ENCODE peak calls at places on chromosomes 11 and 22, in four cellular contexts. S is transverse colon, O is HCT116, K is upper lobe of left lung. H is an unnamed sample.

GRCh38 chr11:58318532-58318931 is 40.3 kb downstream of the OR5B17 start:
- DNase-seq in S (no peak), O (no peak), K (no peak), H (no peak)

GRCh38 chr22:27151407-27151806 is 494.0 kb downstream of the MIAT start:
- DNase-seq in S (no peak), O (no peak), K (no peak), H (no peak)

GRCh38 chr11:62881579-62882427 is 1.1 kb downstream of the SLC3A2 start:
- DNase-seq in S (peak; percentile 94), O (peak; percentile 90), K (peak; percentile 95), H (peak; percentile 96)

GRCh38 chr11:112096194-112096593 is 9.5 kb downstream of the SDHD start:
- DNase-seq in S (no peak), O (no peak), K (no peak), H (no peak)

GRCh38 chr11:120674537-120674936 is 163.0 kb downstream of the GRIK4 start:
- DNase-seq in S (no peak), O (no peak), K (no peak), H (no peak)

GRCh38 chr22:19040581-19041402 is 81.4 kb downstream of the DGCR2 start:
- DNase-seq in S (no peak), O (no peak), K (no peak), H (peak; percentile 67)

GRCh38 chr11:77436501-77436900 is 37.4 kb downstream of the PAK1 start:
- DNase-seq in S (no peak), O (no peak), K (no peak), H (no peak)

GRCh38 chr11:30855383-30856006 is 269.3 kb upstream of the MPPED2 start:
- DNase-seq in S (no peak), O (no peak), K (no peak), H (no peak)

GRCh38 chr22:39148727-39149535 is 3.5 kb downstream of the CBX7 start:
- DNase-seq in S (peak; percentile 72), O (no peak), K (peak; percentile 56), H (peak; percentile 88)

GRCh38 chr22:41762980-41763779 is 37.3 kb upstream of the CCDC134 start:
- DNase-seq in S (peak; percentile 44), O (peak; percentile 28), K (no peak), H (peak; percentile 79)

GRCh38 chr11:65060913-65061408 is 2.6 kb upstream of the NAALADL1 start:
- DNase-seq in S (no peak), O (no peak), K (peak; percentile 33), H (no peak)

GRCh38 chr22:36339171-36340065 is 48.3 kb downstream of the MYH9 start:
- DNase-seq in S (no peak), O (no peak), K (no peak), H (no peak)

GRCh38 chr11:128246364-128247234 is 340.8 kb downstream of the ETS1 start:
- DNase-seq in S (no peak), O (no peak), K (no peak), H (no peak)

GRCh38 chr11:128247235-128247594 is 340.1 kb downstream of the ETS1 start:
- DNase-seq in S (no peak), O (no peak), K (no peak), H (no peak)

GRCh38 chr11:128250482-128250881 is 336.9 kb downstream of the ETS1 start:
- DNase-seq in S (no peak), O (no peak), K (no peak), H (no peak)

GRCh38 chr11:128251140-128251539 is 336.2 kb downstream of the ETS1 start:
- DNase-seq in S (no peak), O (no peak), K (no peak), H (no peak)
- H3K27ac ChIP-seq in S (no peak overlapping the region), O (no peak overlapping the region), K (no peak overlapping the region), H (no peak overlapping the region)

GRCh38 chr11:61599968-61600710 is 19.3 kb upstream of the SYT7 start:
- DNase-seq in S (no peak), O (no peak), K (no peak), H (no peak)
- H3K4me1 ChIP-seq in S (peaks cover 16% of the 10 kb centered on the region), O (peaks cover 67% of the 10 kb centered on the region), K (peaks cover 8% of the 10 kb centered on the region), H (no peaks in the 10 kb centered on the region)

DNA sequence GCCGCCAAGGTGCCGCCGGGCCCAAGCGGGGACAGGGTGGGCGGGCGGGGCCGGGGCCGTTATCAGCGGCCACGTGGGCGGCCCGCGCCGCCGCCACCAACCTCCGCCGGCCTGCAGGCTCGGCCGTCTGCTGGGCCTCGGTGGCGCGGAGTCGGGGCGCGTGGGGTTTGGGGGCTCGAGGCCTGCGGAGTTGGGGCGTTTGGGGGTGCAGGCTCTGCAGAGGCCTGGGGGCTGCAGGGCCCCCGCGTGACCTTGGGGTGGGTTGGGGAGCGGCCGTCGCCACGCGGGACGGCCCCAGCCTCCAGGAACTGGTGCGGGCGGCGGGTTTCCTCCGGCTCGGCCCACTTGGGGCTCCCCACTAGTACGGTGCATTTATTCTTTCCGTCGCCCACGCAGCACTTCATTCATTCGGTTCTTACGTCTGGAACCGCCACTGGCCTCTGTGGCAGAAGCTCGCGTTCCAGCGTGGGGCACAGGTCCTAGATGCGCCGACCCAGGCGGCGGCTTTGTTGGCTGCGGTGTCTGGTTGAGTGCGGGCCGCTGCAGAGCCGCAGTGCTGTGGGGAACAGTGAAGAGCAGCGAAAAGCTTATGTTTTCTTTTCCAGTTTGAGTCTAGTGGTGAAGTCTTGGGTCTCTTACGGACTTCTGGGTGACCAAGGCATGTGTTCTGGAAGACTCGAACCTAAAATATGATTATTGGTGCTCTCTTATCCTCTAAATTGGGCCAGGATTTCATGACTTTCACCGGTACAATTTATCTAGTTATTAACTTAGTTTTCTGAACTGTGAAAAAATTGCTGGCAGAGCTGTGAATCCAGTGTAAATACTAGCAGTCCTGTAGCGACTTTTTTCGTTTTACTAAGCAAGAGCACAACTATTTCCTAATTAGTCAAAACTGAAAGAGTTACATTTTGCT is 888 bp upstream of the TRMT2A start:
- DNase-seq in S (peak; percentile 30), O (no peak), K (no peak), H (peak; percentile 92)
- TF ChIP-seq POLR2AphosphoS5 in S (no peak), O (no peak), K (no peak), H (no peak)

GRCh38 chr11:130150790-130151189 is 8.8 kb upstream of the ST14 start:
- DNase-seq in S (no peak), O (no peak), K (no peak), H (no peak)

GRCh38 chr11:130151196-130151595 is 8.4 kb upstream of the ST14 start:
- DNase-seq in S (no peak), O (no peak), K (no peak), H (no peak)

GRCh38 chr11:130146797-130147196 is 12.8 kb upstream of the ST14 start:
- DNase-seq in S (peak; percentile 43), O (no peak), K (peak; percentile 69), H (no peak)

GRCh38 chr11:130145975-130146776 is 13.4 kb upstream of the ST14 start:
- DNase-seq in S (peak; percentile 88), O (peak; percentile 87), K (peak; percentile 92), H (no peak)

DNA sequence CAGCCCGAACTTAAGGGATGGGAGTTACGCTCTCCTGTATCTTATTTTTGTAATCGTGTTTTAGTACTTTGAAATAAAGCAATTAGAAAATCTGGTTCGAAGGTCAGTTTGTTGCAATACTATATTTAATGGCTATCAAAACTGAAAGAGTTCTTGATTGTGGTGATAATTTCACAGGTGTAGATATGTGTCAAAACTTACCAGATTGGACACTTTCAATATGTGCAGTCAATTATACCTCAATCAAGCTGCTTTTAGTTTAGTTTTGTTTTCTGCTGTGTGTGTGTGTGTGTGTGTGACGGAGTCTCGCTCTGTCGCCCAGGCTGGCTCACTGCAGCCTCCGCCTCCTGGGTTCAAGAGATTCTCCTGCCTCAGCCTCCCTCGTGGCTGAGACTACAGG is 10.7 kb upstream of the ST14 start:
- DNase-seq in S (no peak), O (no peak), K (no peak), H (no peak)
- H3K27ac ChIP-seq in S (no peak overlapping the region), O (no peak overlapping the region), K (no peak overlapping the region), H (no peak overlapping the region)

GRCh38 chr11:72742522-72743320 is 9.5 kb downstream of the ARAP1 start:
- DNase-seq in S (no peak), O (no peak), K (no peak), H (peak; percentile 68)
- H3K4me1 ChIP-seq in S (peaks cover 38% of the 10 kb centered on the region), O (peaks cover 49% of the 10 kb centered on the region), K (peaks cover 92% of the 10 kb centered on the region), H (peaks cover 74% of the 10 kb centered on the region)

GRCh38 chr11:22466809-22467208 is 128.6 kb downstream of the SLC17A6 start:
- DNase-seq in S (no peak), O (peak; percentile 13), K (no peak), H (no peak)
- TF ChIP-seq POLR2AphosphoS5 in S (no peak), O (no peak), K (no peak), H (no peak)

DNA sequence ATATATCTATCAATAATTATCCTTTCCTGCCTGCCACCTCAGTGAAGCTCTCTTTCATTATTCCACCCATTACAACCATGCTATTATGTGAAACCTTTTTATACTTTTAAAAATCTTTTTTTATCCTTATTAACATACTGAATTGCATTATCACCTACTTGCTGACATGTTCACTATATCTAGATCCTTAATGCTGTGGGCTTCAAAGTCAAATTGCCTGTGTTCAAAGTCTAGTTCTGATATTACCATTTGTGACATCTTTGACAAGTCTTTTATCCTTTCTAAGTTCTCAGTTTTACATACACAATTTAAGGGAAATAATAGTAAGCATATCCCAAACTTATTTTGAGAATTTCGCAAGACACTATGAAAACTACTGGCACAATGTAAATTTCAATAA is 2239.4 kb downstream of the LRRC4C start:
- DNase-seq in S (no peak), O (no peak), K (no peak), H (no peak)
- H3K27ac ChIP-seq in S (no peak overlapping the region), O (no peak overlapping the region), K (no peak overlapping the region), H (no peak overlapping the region)

DNA sequence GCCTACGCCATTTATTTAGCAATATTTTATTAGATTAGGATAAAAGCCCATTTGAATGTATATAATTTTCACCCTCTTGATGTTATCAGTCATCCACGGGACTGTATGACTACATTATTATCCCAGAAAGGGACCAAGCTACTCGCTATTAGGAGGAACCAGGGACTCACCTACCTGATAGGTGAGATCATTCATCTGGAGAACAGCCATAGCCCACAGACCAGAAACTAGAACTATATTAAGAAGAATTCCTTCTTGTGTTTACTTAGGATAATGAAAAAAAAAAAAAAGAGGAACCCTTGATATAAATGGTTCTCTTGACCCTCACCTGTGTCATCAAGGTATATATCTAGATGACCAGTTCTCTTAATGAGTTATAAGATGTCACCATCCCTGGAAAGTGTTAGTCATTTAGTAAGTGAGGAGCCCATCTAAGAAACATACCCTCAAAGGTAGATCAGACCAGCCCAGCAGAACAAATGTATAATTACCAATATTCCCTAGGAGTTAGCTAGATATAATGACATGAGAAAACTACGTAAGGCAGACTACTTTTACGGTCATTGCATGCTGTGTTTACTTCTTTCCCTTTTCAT is 8.0 kb downstream of the SIK3 start:
- DNase-seq in S (no peak), O (peak; percentile 47), K (no peak), H (no peak)
- H3K4me1 ChIP-seq in S (peaks cover 4% of the 10 kb centered on the region), O (peaks cover 33% of the 10 kb centered on the region), K (peaks cover 26% of the 10 kb centered on the region), H (peaks cover 100% of the 10 kb centered on the region)

DNA sequence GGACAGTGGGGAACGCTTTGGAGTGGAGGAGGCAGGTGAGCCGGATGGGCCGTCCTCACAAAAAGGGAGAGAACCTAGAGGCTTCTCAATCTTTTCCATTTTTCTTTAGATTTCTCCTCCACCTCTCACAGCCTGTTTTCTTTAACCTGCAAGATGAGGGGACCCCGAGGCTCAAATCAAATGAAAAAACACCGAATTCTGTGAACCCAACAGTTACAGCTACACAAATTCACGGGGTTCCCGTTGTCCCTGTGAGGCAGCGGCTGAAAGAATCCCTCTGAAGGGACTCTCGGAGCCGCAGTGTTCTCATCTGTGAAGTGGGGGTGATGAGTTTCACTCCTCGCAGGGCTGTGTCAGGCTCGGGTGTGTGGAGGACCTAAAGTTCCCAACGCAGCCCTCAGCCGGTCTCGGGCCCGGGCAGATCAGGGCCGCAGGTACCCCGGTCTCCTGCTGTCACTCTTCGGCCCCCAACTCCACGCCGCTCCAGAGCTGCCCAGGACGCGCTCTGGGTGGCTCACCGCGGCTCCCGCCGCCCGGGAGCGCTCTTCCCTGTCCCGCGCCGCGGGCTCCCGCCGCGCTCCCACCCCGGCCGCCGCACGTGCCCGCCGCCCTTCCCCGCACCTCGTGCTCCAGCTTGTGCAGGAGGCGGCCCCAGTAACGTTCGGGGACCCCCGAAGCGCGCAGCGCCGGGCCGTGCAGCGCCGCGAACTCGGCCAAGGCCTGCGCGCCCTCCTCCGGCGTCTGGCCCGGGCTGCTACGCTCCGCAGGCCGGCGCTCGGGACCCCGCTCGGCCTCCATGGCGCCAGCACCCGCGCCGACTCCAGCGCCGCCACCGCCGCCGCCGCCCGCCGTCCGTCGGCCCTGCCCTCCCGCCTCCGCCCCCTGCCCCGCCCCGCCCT is at the start of gene TTLL12:
- DNase-seq in S (peak; percentile 56), O (no peak), K (peak; percentile 62), H (peak; percentile 93)
- TF ChIP-seq POLR2AphosphoS5 in S (peak; percentile 21), O (peak; percentile 63), K (no peak), H (no peak)

H was measured in spleen.